ENCODE peak calls at places on chromosomes 13 and 19, in nine cellular contexts. B is transverse colon; Y is naive thymus-derived CD8-positive, alpha-beta T cell; N is Right ventricle myocardium superior; G is fibroblast of lung; E is globus pallidus; L is Calu3; K is skeletal muscle cell; U is amniotic stem cell. C is an unnamed sample.

GRCh38 chr19:15840833-15841232 is 25.4 kb upstream of the OR10H1 start:
- DNase-seq in B (no peak), E (no peak), L (no peak), G (no peak), N (no peak), K (no peak), U (no peak), Y (no peak), C (no peak)

GRCh38 chr19:49896863-49897621 is at the start of gene IL4I1:
- DNase-seq in E (peak; percentile 51), B (peak; percentile 45), L (peak; percentile 63), U (no peak), N (no peak), K (no peak), Y (peak; percentile 43), G (no peak), C (no peak)

GRCh38 chr19:1259873-1260748 is 9.0 kb upstream of the CIRBP start:
- DNase-seq in U (no peak), B (peak; percentile 63), Y (no peak), G (no peak), N (no peak), K (no peak), L (no peak), E (no peak), C (no peak)

GRCh38 chr13:49308104-49308875 is 60.6 kb downstream of the CDADC1 start:
- DNase-seq in G (peak; percentile 93), U (no peak), L (no peak), N (peak; percentile 91), Y (no peak), B (peak; percentile 69), K (peak; percentile 88), E (peak; percentile 88), C (peak; percentile 46)

GRCh38 chr13:109301276-109301675 is 485.1 kb downstream of the IRS2 start:
- DNase-seq in G (no peak), B (no peak), L (no peak), N (no peak), U (no peak), Y (no peak), E (no peak), K (no peak), C (no peak)

GRCh38 chr13:114024603-114025431 is 50.9 kb upstream of the C13orf46 start:
- DNase-seq in B (peak; percentile 63), G (no peak), K (no peak), N (peak; percentile 39), E (no peak), Y (no peak), L (no peak), U (no peak), C (no peak)

GRCh38 chr19:40270362-40271089 is 14.6 kb downstream of the AKT2 start:
- DNase-seq in B (no peak), U (no peak), Y (no peak), K (no peak), G (no peak), N (peak; percentile 27), E (no peak), L (no peak), C (no peak)

GRCh38 chr13:20993661-20994440 is 67.5 kb downstream of the LATS2 start:
- DNase-seq in B (no peak), G (peak; percentile 66), Y (no peak), K (peak; percentile 63), U (no peak), L (no peak), N (no peak), E (no peak), C (peak; percentile 67)

GRCh38 chr13:71417205-71417604 is 449.8 kb downstream of the DACH1 start:
- DNase-seq in K (no peak), Y (no peak), B (no peak), E (no peak), N (no peak), L (no peak), G (peak; percentile 10), U (no peak), C (no peak)

GRCh38 chr13:91017031-91017668 is 330.3 kb upstream of the MIR17HG start:
- DNase-seq in E (peak; percentile 23), Y (no peak), K (no peak), G (peak; percentile 47), B (no peak), L (peak; percentile 48), U (no peak), N (peak; percentile 39), C (peak; percentile 12)

GRCh38 chr13:93769126-93769525 is 542.5 kb downstream of the GPC6 start:
- DNase-seq in L (no peak), B (no peak), K (no peak), N (no peak), G (peak; percentile 57), E (no peak), U (no peak), Y (no peak), C (no peak)

C was measured in astrocyte of the cerebellum.